ENCODE peak calls at places on chromosome 10, in eight cellular contexts. V, Z, M, P, C, E, F and J are unnamed samples.

GRCh38 chr10:775245-776075 is 86.0 kb upstream of the DIP2C start:
- DNase-seq in C (no peak), M (no peak), F (no peak), P (peak), E (peak), Z (no peak), V (no peak), J (no peak)

GRCh38 chr10:44696496-44696895 is 214.6 kb upstream of the TMEM72 start:
- DNase-seq in M (no peak), Z (no peak), C (no peak), F (no peak), V (no peak), P (no peak), E (peak), J (no peak)

GRCh38 chr10:11899067-11899876 is 76.1 kb downstream of the PROSER2 start:
- DNase-seq in E (no peak), M (no peak), C (no peak), Z (no peak), V (no peak), F (no peak), P (no peak), J (no peak)

GRCh38 chr10:78202386-78202785 is 168.7 kb downstream of the RPS24 start:
- DNase-seq in P (no peak), F (no peak), C (no peak), V (no peak), E (no peak), Z (no peak), M (no peak), J (no peak)

GRCh38 chr10:125209591-125210373 is 49.4 kb upstream of the CTBP2 start:
- DNase-seq in E (peak), V (no peak), Z (no peak), C (no peak), F (no peak), M (no peak), P (no peak), J (no peak)

GRCh38 chr10:105252908-105253307 is 611.8 kb downstream of the SORCS3 start:
- DNase-seq in C (no peak), P (no peak), M (no peak), V (no peak), F (no peak), E (no peak), Z (no peak), J (no peak)

GRCh38 chr10:88952647-88953111 is at the start of gene ACTA2:
- DNase-seq in F (no peak), E (peak), V (no peak), C (no peak), P (peak), Z (no peak), M (no peak), J (no peak)

GRCh38 chr10:5861269-5862031 is 28.2 kb downstream of the ANKRD16 start:
- DNase-seq in F (no peak), P (no peak), Z (no peak), C (no peak), V (no peak), E (peak), M (no peak), J (no peak)

GRCh38 chr10:103635580-103635979 is 142.1 kb downstream of the NEURL1 start:
- DNase-seq in Z (no peak), V (no peak), P (no peak), F (no peak), E (no peak), M (no peak), C (no peak), J (no peak)

GRCh38 chr10:126384269-126384873 is 3.9 kb downstream of the ADAM12 start:
- DNase-seq in V (no peak), Z (no peak), F (no peak), E (peak), C (no peak), P (no peak), M (no peak), J (no peak)

GRCh38 chr10:71302874-71303568 is 16.0 kb upstream of the SLC29A3 start:
- DNase-seq in E (peak), C (no peak), F (no peak), V (peak), M (peak), Z (peak), P (no peak), J (peak)